ENCODE peak calls at places on chromosomes 13 and 19, in seven cellular contexts. One of them, this sample, is unnamed.
A peak's percentile ranks its signal among the peaks of the same experiment; 100 is the strongest.

GRCh38 chr19:57302020-57302465 is 18.2 kb upstream of the ZNF543 start:
- DNase-seq in foreskin fibroblast: peak; percentile 94
- DNase-seq in T-helper 9 cell: no peak
- DNase-seq in non-pigmented ciliary epithelial cell: peak; percentile 60
- DNase-seq in T-cell: no peak
- DNase-seq in HEK293T: no peak
- DNase-seq in NCI-H510A treated with DMSO at 0.1 percent for 48 hours: no peak
- DNase-seq in this sample: no peak

GRCh38 chr13:111034811-111035210 is 80.3 kb upstream of the ARHGEF7 start:
- DNase-seq in foreskin fibroblast: peak; percentile 66
- DNase-seq in T-helper 9 cell: no peak
- DNase-seq in non-pigmented ciliary epithelial cell: no peak
- DNase-seq in T-cell: no peak
- DNase-seq in HEK293T: no peak
- DNase-seq in NCI-H510A treated with DMSO at 0.1 percent for 48 hours: no peak
- DNase-seq in this sample: no peak

GRCh38 chr13:114023716-114024602 is 50.1 kb upstream of the C13orf46 start:
- DNase-seq in foreskin fibroblast: no peak
- DNase-seq in T-helper 9 cell: no peak
- DNase-seq in non-pigmented ciliary epithelial cell: no peak
- DNase-seq in T-cell: no peak
- DNase-seq in HEK293T: no peak
- DNase-seq in NCI-H510A treated with DMSO at 0.1 percent for 48 hours: no peak
- DNase-seq in this sample: no peak

GRCh38 chr13:48749144-48749543 is 95.4 kb downstream of the CYSLTR2 start:
- DNase-seq in foreskin fibroblast: peak; percentile 50
- DNase-seq in T-helper 9 cell: no peak
- DNase-seq in non-pigmented ciliary epithelial cell: no peak
- DNase-seq in T-cell: no peak
- DNase-seq in HEK293T: no peak
- DNase-seq in NCI-H510A treated with DMSO at 0.1 percent for 48 hours: no peak
- DNase-seq in this sample: no peak

GRCh38 chr13:32669030-32669646 is 82.9 kb downstream of the PDS5B start:
- DNase-seq in foreskin fibroblast: peak; percentile 10
- DNase-seq in T-helper 9 cell: no peak
- DNase-seq in non-pigmented ciliary epithelial cell: no peak
- DNase-seq in T-cell: no peak
- DNase-seq in HEK293T: peak; percentile 28
- DNase-seq in NCI-H510A treated with DMSO at 0.1 percent for 48 hours: no peak
- DNase-seq in this sample: peak; percentile 34

GRCh38 chr13:40109324-40109958 is 454.0 kb downstream of the COG6 start:
- DNase-seq in foreskin fibroblast: peak; percentile 75
- DNase-seq in T-helper 9 cell: no peak
- DNase-seq in non-pigmented ciliary epithelial cell: peak; percentile 91
- DNase-seq in T-cell: no peak
- DNase-seq in HEK293T: no peak
- DNase-seq in NCI-H510A treated with DMSO at 0.1 percent for 48 hours: no peak
- DNase-seq in this sample: no peak

GRCh38 chr19:4969772-4970531 is 1.0 kb downstream of the KDM4B start:
- DNase-seq in foreskin fibroblast: no peak
- DNase-seq in T-helper 9 cell: no peak
- DNase-seq in non-pigmented ciliary epithelial cell: no peak
- DNase-seq in T-cell: no peak
- DNase-seq in HEK293T: no peak
- DNase-seq in NCI-H510A treated with DMSO at 0.1 percent for 48 hours: peak; percentile 55
- DNase-seq in this sample: peak; percentile 50

GRCh38 chr13:74062933-74063332 is 71.3 kb downstream of the KLF12 start:
- DNase-seq in foreskin fibroblast: no peak
- DNase-seq in T-helper 9 cell: no peak
- DNase-seq in non-pigmented ciliary epithelial cell: peak; percentile 24
- DNase-seq in T-cell: no peak
- DNase-seq in HEK293T: no peak
- DNase-seq in NCI-H510A treated with DMSO at 0.1 percent for 48 hours: no peak
- DNase-seq in this sample: peak; percentile 42

GRCh38 chr19:10854350-10855089 is 6.3 kb downstream of the C19orf38 start:
- DNase-seq in foreskin fibroblast: no peak
- DNase-seq in T-helper 9 cell: no peak
- DNase-seq in non-pigmented ciliary epithelial cell: no peak
- DNase-seq in T-cell: no peak
- DNase-seq in HEK293T: no peak
- DNase-seq in NCI-H510A treated with DMSO at 0.1 percent for 48 hours: no peak
- DNase-seq in this sample: no peak

GRCh38 chr19:13968383-13968935 is 16.1 kb downstream of the DCAF15 start:
- DNase-seq in foreskin fibroblast: no peak
- DNase-seq in T-helper 9 cell: no peak
- DNase-seq in non-pigmented ciliary epithelial cell: no peak
- DNase-seq in T-cell: no peak
- DNase-seq in HEK293T: no peak
- DNase-seq in NCI-H510A treated with DMSO at 0.1 percent for 48 hours: no peak
- DNase-seq in this sample: no peak

GRCh38 chr13:20118268-20119140 is 42.3 kb downstream of the GJA3 start:
- DNase-seq in foreskin fibroblast: no peak
- DNase-seq in T-helper 9 cell: peak; percentile 43
- DNase-seq in non-pigmented ciliary epithelial cell: no peak
- DNase-seq in T-cell: no peak
- DNase-seq in HEK293T: peak; percentile 11
- DNase-seq in NCI-H510A treated with DMSO at 0.1 percent for 48 hours: no peak
- DNase-seq in this sample: peak; percentile 79

GRCh38 chr19:45423589-45424190 is at the start of gene ERCC1:
- DNase-seq in foreskin fibroblast: peak; percentile 98
- DNase-seq in T-helper 9 cell: no peak
- DNase-seq in non-pigmented ciliary epithelial cell: no peak
- DNase-seq in T-cell: peak; percentile 71
- DNase-seq in HEK293T: peak; percentile 95
- DNase-seq in NCI-H510A treated with DMSO at 0.1 percent for 48 hours: peak; percentile 99
- DNase-seq in this sample: peak; percentile 94

GRCh38 chr19:8150998-8151397 is 1.6 kb upstream of the FBN3 start:
- DNase-seq in foreskin fibroblast: no peak
- DNase-seq in T-helper 9 cell: no peak
- DNase-seq in non-pigmented ciliary epithelial cell: no peak
- DNase-seq in T-cell: no peak
- DNase-seq in HEK293T: no peak
- DNase-seq in NCI-H510A treated with DMSO at 0.1 percent for 48 hours: no peak
- DNase-seq in this sample: no peak

GRCh38 chr13:26587251-26587650 is 29.8 kb downstream of the WASF3 start:
- DNase-seq in foreskin fibroblast: no peak
- DNase-seq in T-helper 9 cell: no peak
- DNase-seq in non-pigmented ciliary epithelial cell: no peak
- DNase-seq in T-cell: no peak
- DNase-seq in HEK293T: no peak
- DNase-seq in NCI-H510A treated with DMSO at 0.1 percent for 48 hours: no peak
- DNase-seq in this sample: no peak

GRCh38 chr13:77014906-77015685 is 11.9 kb downstream of the FBXL3 start:
- DNase-seq in foreskin fibroblast: no peak
- DNase-seq in T-helper 9 cell: no peak
- DNase-seq in non-pigmented ciliary epithelial cell: no peak
- DNase-seq in T-cell: no peak
- DNase-seq in HEK293T: no peak
- DNase-seq in NCI-H510A treated with DMSO at 0.1 percent for 48 hours: no peak
- DNase-seq in this sample: no peak

GRCh38 chr19:6412111-6412999 is 12.3 kb downstream of the KHSRP start:
- DNase-seq in foreskin fibroblast: no peak
- DNase-seq in T-helper 9 cell: peak; percentile 40
- DNase-seq in non-pigmented ciliary epithelial cell: no peak
- DNase-seq in T-cell: peak; percentile 36
- DNase-seq in HEK293T: peak; percentile 69
- DNase-seq in NCI-H510A treated with DMSO at 0.1 percent for 48 hours: peak; percentile 31
- DNase-seq in this sample: peak; percentile 52

GRCh38 chr13:95623141-95623540 is 21.4 kb downstream of the DZIP1 start:
- DNase-seq in foreskin fibroblast: no peak
- DNase-seq in T-helper 9 cell: no peak
- DNase-seq in non-pigmented ciliary epithelial cell: no peak
- DNase-seq in T-cell: no peak
- DNase-seq in HEK293T: no peak
- DNase-seq in NCI-H510A treated with DMSO at 0.1 percent for 48 hours: no peak
- DNase-seq in this sample: no peak

GRCh38 chr19:34499155-34499834 is 17.7 kb downstream of the WTIP start:
- DNase-seq in foreskin fibroblast: no peak
- DNase-seq in T-helper 9 cell: no peak
- DNase-seq in non-pigmented ciliary epithelial cell: no peak
- DNase-seq in T-cell: no peak
- DNase-seq in HEK293T: no peak
- DNase-seq in NCI-H510A treated with DMSO at 0.1 percent for 48 hours: no peak
- DNase-seq in this sample: no peak

GRCh38 chr13:19586904-19587634 is 25.7 kb upstream of the TPTE2 start:
- DNase-seq in foreskin fibroblast: peak; percentile 24
- DNase-seq in T-helper 9 cell: peak; percentile 56
- DNase-seq in non-pigmented ciliary epithelial cell: no peak
- DNase-seq in T-cell: peak; percentile 67
- DNase-seq in HEK293T: no peak
- DNase-seq in NCI-H510A treated with DMSO at 0.1 percent for 48 hours: no peak
- DNase-seq in this sample: no peak

GRCh38 chr19:3276341-3276799 is 51.9 kb downstream of the CELF5 start:
- DNase-seq in foreskin fibroblast: no peak
- DNase-seq in T-helper 9 cell: peak; percentile 44
- DNase-seq in non-pigmented ciliary epithelial cell: no peak
- DNase-seq in T-cell: no peak
- DNase-seq in HEK293T: peak; percentile 72
- DNase-seq in NCI-H510A treated with DMSO at 0.1 percent for 48 hours: no peak
- DNase-seq in this sample: no peak

GRCh38 chr19:34988119-34988518 is 12.0 kb upstream of the GRAMD1A start:
- DNase-seq in foreskin fibroblast: no peak
- DNase-seq in T-helper 9 cell: no peak
- DNase-seq in non-pigmented ciliary epithelial cell: no peak
- DNase-seq in T-cell: no peak
- DNase-seq in HEK293T: no peak
- DNase-seq in NCI-H510A treated with DMSO at 0.1 percent for 48 hours: no peak
- DNase-seq in this sample: no peak

GRCh38 chr13:75132800-75133695 is 348.9 kb downstream of the TBC1D4 start:
- DNase-seq in foreskin fibroblast: no peak
- DNase-seq in T-helper 9 cell: no peak
- DNase-seq in non-pigmented ciliary epithelial cell: no peak
- DNase-seq in T-cell: no peak
- DNase-seq in HEK293T: no peak
- DNase-seq in NCI-H510A treated with DMSO at 0.1 percent for 48 hours: no peak
- DNase-seq in this sample: no peak

GRCh38 chr19:4089400-4089908 is 22.8 kb upstream of the ZBTB7A start:
- DNase-seq in foreskin fibroblast: no peak
- DNase-seq in T-helper 9 cell: peak; percentile 26
- DNase-seq in non-pigmented ciliary epithelial cell: no peak
- DNase-seq in T-cell: no peak
- DNase-seq in HEK293T: no peak
- DNase-seq in NCI-H510A treated with DMSO at 0.1 percent for 48 hours: no peak
- DNase-seq in this sample: no peak

GRCh38 chr19:14683439-14683838 is 6.4 kb upstream of the ZNF333 start:
- DNase-seq in foreskin fibroblast: no peak
- DNase-seq in T-helper 9 cell: no peak
- DNase-seq in non-pigmented ciliary epithelial cell: no peak
- DNase-seq in T-cell: no peak
- DNase-seq in HEK293T: no peak
- DNase-seq in NCI-H510A treated with DMSO at 0.1 percent for 48 hours: no peak
- DNase-seq in this sample: no peak

GRCh38 chr19:18809149-18809978 is 18.3 kb upstream of the COMP start:
- DNase-seq in foreskin fibroblast: peak; percentile 82
- DNase-seq in T-helper 9 cell: no peak
- DNase-seq in non-pigmented ciliary epithelial cell: peak; percentile 30
- DNase-seq in T-cell: no peak
- DNase-seq in HEK293T: no peak
- DNase-seq in NCI-H510A treated with DMSO at 0.1 percent for 48 hours: no peak
- DNase-seq in this sample: no peak

GRCh38 chr19:30785728-30786127 is 413.5 kb downstream of the ZNF536 start:
- DNase-seq in foreskin fibroblast: no peak
- DNase-seq in T-helper 9 cell: no peak
- DNase-seq in non-pigmented ciliary epithelial cell: no peak
- DNase-seq in T-cell: no peak
- DNase-seq in HEK293T: no peak
- DNase-seq in NCI-H510A treated with DMSO at 0.1 percent for 48 hours: no peak
- DNase-seq in this sample: no peak

GRCh38 chr19:48290341-48290922 is 20.6 kb downstream of the ZNF114 start:
- DNase-seq in foreskin fibroblast: no peak
- DNase-seq in T-helper 9 cell: no peak
- DNase-seq in non-pigmented ciliary epithelial cell: no peak
- DNase-seq in T-cell: no peak
- DNase-seq in HEK293T: peak; percentile 38
- DNase-seq in NCI-H510A treated with DMSO at 0.1 percent for 48 hours: no peak
- DNase-seq in this sample: peak; percentile 22

GRCh38 chr19:38429055-38429810 is 3.2 kb upstream of the RASGRP4 start:
- DNase-seq in foreskin fibroblast: no peak
- DNase-seq in T-helper 9 cell: no peak
- DNase-seq in non-pigmented ciliary epithelial cell: no peak
- DNase-seq in T-cell: no peak
- DNase-seq in HEK293T: no peak
- DNase-seq in NCI-H510A treated with DMSO at 0.1 percent for 48 hours: no peak
- DNase-seq in this sample: no peak

GRCh38 chr19:43777163-43777700 is 3.5 kb downstream of the KCNN4 start:
- DNase-seq in foreskin fibroblast: no peak
- DNase-seq in T-helper 9 cell: peak; percentile 29
- DNase-seq in non-pigmented ciliary epithelial cell: no peak
- DNase-seq in T-cell: no peak
- DNase-seq in HEK293T: no peak
- DNase-seq in NCI-H510A treated with DMSO at 0.1 percent for 48 hours: no peak
- DNase-seq in this sample: no peak

GRCh38 chr19:928471-929259 is 2.8 kb downstream of the ARID3A start:
- DNase-seq in foreskin fibroblast: no peak
- DNase-seq in T-helper 9 cell: no peak
- DNase-seq in non-pigmented ciliary epithelial cell: no peak
- DNase-seq in T-cell: no peak
- DNase-seq in HEK293T: no peak
- DNase-seq in NCI-H510A treated with DMSO at 0.1 percent for 48 hours: no peak
- DNase-seq in this sample: no peak

GRCh38 chr13:110231348-110232047 is 75.5 kb downstream of the COL4A1 start:
- DNase-seq in foreskin fibroblast: no peak
- DNase-seq in T-helper 9 cell: no peak
- DNase-seq in non-pigmented ciliary epithelial cell: no peak
- DNase-seq in T-cell: no peak
- DNase-seq in HEK293T: no peak
- DNase-seq in NCI-H510A treated with DMSO at 0.1 percent for 48 hours: no peak
- DNase-seq in this sample: no peak

GRCh38 chr13:109727251-109727650 is 59.1 kb downstream of the IRS2 start:
- DNase-seq in foreskin fibroblast: no peak
- DNase-seq in T-helper 9 cell: no peak
- DNase-seq in non-pigmented ciliary epithelial cell: no peak
- DNase-seq in T-cell: no peak
- DNase-seq in HEK293T: no peak
- DNase-seq in NCI-H510A treated with DMSO at 0.1 percent for 48 hours: no peak
- DNase-seq in this sample: no peak

GRCh38 chr19:38869160-38869835 is 8.8 kb downstream of the RINL start:
- DNase-seq in foreskin fibroblast: no peak
- DNase-seq in T-helper 9 cell: no peak
- DNase-seq in non-pigmented ciliary epithelial cell: no peak
- DNase-seq in T-cell: no peak
- DNase-seq in HEK293T: no peak
- DNase-seq in NCI-H510A treated with DMSO at 0.1 percent for 48 hours: no peak
- DNase-seq in this sample: no peak

GRCh38 chr19:2888739-2889224 is 11.9 kb upstream of the ZNF57 start:
- DNase-seq in foreskin fibroblast: no peak
- DNase-seq in T-helper 9 cell: peak; percentile 12
- DNase-seq in non-pigmented ciliary epithelial cell: no peak
- DNase-seq in T-cell: peak; percentile 74
- DNase-seq in HEK293T: no peak
- DNase-seq in NCI-H510A treated with DMSO at 0.1 percent for 48 hours: no peak
- DNase-seq in this sample: peak; percentile 38

GRCh38 chr13:98592353-98592740 is 15.4 kb upstream of the STK24 start:
- DNase-seq in foreskin fibroblast: no peak
- DNase-seq in T-helper 9 cell: no peak
- DNase-seq in non-pigmented ciliary epithelial cell: no peak
- DNase-seq in T-cell: no peak
- DNase-seq in HEK293T: no peak
- DNase-seq in NCI-H510A treated with DMSO at 0.1 percent for 48 hours: no peak
- DNase-seq in this sample: no peak

GRCh38 chr13:26934096-26934495 is 173.5 kb upstream of the GPR12 start:
- DNase-seq in foreskin fibroblast: no peak
- DNase-seq in T-helper 9 cell: no peak
- DNase-seq in non-pigmented ciliary epithelial cell: no peak
- DNase-seq in T-cell: no peak
- DNase-seq in HEK293T: no peak
- DNase-seq in NCI-H510A treated with DMSO at 0.1 percent for 48 hours: no peak
- DNase-seq in this sample: no peak

This sample was measured in retina.